ENCODE peak calls at places on chromosomes 16 and 17, in five cellular contexts. K is hepatocyte, N is mucosa of descending colon, T is ovary, G is transverse colon. Y is an unnamed sample. For H3K4me1, the result is how much of the 10 kb centered on the place peaks cover.

GRCh38 chr17:74408830-74409229 is 23.1 kb upstream of the GPRC5C start:
- DNase-seq in K (no peak), N (no peak), T (no peak), G (no peak), Y (peak)

GRCh38 chr17:17269926-17270773 is 10.9 kb downstream of the COPS3 start:
- DNase-seq in K (no peak), N (peak), T (no peak), G (no peak), Y (no peak)

GRCh38 chr17:29557085-29557697 is 9.6 kb downstream of the ABHD15 start:
- DNase-seq in K (peak), N (no peak), T (no peak), G (no peak), Y (no peak)

GRCh38 chr17:81381632-81382577 is 13.4 kb upstream of the BAHCC1 start:
- DNase-seq in K (no peak), N (no peak), T (peak), G (no peak), Y (no peak)

GRCh38 chr17:82126479-82127314 is 28.7 kb upstream of the FASN start:
- DNase-seq in K (no peak), N (peak), T (no peak), G (peak), Y (no peak)

GRCh38 chr16:78072275-78072674 is 27.2 kb upstream of the WWOX start:
- DNase-seq in K (peak), N (no peak), T (no peak), G (no peak), Y (no peak)

GRCh38 chr17:40097931-40098845 is 2.2 kb downstream of the NR1D1 start:
- DNase-seq in K (peak), N (peak), T (peak), G (peak), Y (peak)

GRCh38 chr17:81074875-81075274 is 39.9 kb downstream of the BAIAP2 start:
- DNase-seq in K (no peak), N (no peak), T (no peak), G (no peak), Y (no peak)

GRCh38 chr16:67445441-67445912 is 14.6 kb downstream of the HSD11B2 start:
- DNase-seq in K (no peak), N (peak), T (peak), G (peak), Y (no peak)

GRCh38 chr17:78335176-78335575 is 24.7 kb downstream of the SOCS3 start:
- DNase-seq in K (no peak), N (no peak), T (no peak), G (no peak), Y (no peak)

GRCh38 chr17:17815062-17815406 is 21.8 kb downstream of the SREBF1 start:
- DNase-seq in K (no peak), N (peak), T (no peak), G (no peak), Y (no peak)

GRCh38 chr16:10846213-10846998 is 27.8 kb upstream of the TVP23A start:
- DNase-seq in K (no peak), N (no peak), T (no peak), G (no peak), Y (no peak)

GRCh38 chr16:86611958-86612357 is 33.6 kb downstream of the FOXL1 start:
- DNase-seq in K (no peak), N (no peak), T (no peak), G (no peak), Y (no peak)

GRCh38 chr17:5819396-5819795 is 235.1 kb upstream of the NLRP1 start:
- DNase-seq in K (no peak), N (no peak), T (no peak), G (no peak), Y (no peak)

GRCh38 chr16:85947511-85948509 is 48.8 kb downstream of the IRF8 start:
- DNase-seq in K (no peak), N (no peak), T (no peak), G (peak), Y (no peak)

GRCh38 chr16:1771072-1771863 is at the start of gene NME3:
- DNase-seq in K (peak), N (peak), T (peak), G (peak), Y (peak)

GRCh38 chr16:27685802-27686201 is 135.9 kb downstream of the KATNIP start:
- DNase-seq in K (no peak), N (peak), T (peak), G (peak), Y (no peak)

GRCh38 chr17:4365628-4366311 is 705 bp downstream of the UBE2G1 start:
- DNase-seq in K (peak), N (peak), T (peak), G (peak), Y (peak)

GRCh38 chr16:1884155-1884760 is 12.3 kb upstream of the MEIOB start:
- DNase-seq in K (no peak), N (peak), T (no peak), G (peak), Y (no peak)

GRCh38 chr16:3023415-3023668 is 400 bp downstream of the HCFC1R1 start:
- DNase-seq in K (peak), N (peak), T (no peak), G (no peak), Y (no peak)
- H3K4me1 ChIP-seq in K (under half), N (half or more), T (under half), G (half or more), Y (half or more)

DNA sequence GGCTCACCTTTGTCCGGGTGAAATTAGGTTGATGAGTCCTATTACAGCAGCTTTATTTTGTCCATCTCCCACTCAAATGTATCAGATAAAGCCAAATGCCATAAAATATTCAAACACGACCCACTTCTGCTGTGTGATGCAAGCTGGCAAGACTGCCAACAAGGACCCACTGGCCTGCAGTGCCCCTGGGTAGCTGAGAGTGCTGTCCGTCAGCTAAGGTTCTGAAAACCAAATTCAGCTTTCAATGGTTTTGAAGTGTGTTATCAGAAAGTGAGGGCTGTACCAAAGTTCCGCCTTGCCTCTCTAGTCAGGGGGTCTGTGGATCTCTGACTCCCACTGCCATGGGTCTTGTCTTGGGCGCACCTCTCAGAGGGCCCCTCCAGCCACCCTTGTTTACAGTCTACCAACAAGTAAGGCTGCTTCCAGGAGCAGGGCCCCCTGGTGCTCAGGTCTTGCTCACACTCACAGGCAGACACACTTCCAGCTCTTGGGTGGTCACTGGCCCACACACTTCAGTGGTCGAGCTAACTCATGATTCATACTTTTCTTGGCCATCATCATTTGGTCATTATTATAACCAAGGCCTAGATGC is 10.5 kb upstream of the CCDC182 start:
- DNase-seq in K (no peak), N (no peak), T (no peak), G (no peak), Y (no peak)
- TF ChIP-seq CTCF in K (no peak), N (no peak), T (no peak), G (no peak), Y (no peak)

DNA sequence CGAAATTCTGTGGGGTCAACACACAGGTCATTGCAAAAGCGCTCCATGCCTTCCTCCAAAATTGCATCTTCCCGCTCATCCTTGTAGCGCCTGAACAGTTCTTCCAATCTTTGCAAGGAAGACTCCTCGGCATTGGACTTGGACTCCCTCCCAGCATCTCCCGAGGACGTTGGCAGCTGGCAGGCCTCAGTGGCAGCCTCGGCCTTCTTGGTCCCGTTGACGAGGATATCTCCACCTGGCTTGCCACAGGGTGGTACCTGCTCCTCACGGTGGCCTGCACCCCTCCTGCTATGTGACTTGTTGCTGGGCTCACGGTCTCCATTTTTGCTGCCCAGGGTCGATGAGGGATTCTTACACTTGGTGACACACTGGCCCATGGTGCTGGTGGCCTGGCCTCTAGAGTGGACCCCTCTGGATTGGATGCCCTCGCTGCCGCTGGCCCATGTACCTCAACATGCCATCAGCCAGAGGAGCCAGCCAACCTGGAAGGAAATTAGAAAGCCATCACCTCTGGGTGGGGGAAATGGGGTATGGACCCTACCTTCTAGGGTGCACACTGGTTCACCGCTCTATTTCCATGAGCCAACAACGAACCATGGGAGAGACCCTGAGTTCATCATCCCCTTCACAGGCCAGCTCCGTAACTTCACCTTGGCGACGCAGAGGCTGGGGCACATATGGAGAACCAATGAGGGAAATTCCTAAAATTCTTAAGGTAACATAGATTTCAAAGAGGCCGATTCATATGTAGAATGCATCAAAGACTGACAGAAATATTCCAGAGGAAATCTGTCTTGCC is 37.8 kb downstream of the DCUN1D3 start:
- DNase-seq in K (no peak), N (no peak), T (no peak), G (no peak), Y (no peak)
- H3K4me1 ChIP-seq in K (under half), N (under half), T (under half), G (under half), Y (under half)

DNA sequence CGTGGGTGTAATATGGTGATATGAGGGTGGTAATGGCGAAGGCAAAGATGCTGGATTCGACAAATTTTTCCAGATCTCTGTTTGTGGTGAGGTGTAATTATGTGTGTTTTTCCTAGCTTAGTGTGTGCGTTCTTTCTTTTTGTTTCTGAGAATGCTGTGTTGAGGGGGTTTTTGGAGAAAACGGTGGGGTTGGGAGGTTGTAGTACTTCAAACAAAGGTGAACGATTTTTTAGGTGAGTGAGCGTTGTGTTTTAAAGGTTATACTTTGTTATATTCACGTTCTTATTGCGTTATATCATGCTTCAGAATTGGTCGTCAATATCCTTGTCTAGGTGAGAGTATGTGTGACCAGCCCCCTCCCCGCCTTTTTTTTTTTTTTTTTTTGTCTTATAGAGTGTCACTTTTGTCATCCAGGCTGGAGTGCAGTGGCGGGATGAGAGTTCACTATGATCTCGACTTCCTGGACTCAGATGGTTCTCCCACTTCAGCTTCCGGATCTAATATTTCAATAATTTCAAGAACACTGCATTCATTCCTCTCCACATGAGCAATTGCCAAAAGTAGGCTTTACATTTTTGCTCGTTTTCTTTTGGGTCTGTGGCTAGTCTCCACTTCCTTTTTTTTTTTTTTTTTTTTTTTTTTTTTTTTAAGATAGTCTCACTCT is 82.2 kb upstream of the RNU2-1 start:
- DNase-seq in K (no peak), N (no peak), T (no peak), G (no peak), Y (no peak)
- TF ChIP-seq CTCF in K (no peak), N (no peak), T (no peak), G (no peak), Y (no peak)

DNA sequence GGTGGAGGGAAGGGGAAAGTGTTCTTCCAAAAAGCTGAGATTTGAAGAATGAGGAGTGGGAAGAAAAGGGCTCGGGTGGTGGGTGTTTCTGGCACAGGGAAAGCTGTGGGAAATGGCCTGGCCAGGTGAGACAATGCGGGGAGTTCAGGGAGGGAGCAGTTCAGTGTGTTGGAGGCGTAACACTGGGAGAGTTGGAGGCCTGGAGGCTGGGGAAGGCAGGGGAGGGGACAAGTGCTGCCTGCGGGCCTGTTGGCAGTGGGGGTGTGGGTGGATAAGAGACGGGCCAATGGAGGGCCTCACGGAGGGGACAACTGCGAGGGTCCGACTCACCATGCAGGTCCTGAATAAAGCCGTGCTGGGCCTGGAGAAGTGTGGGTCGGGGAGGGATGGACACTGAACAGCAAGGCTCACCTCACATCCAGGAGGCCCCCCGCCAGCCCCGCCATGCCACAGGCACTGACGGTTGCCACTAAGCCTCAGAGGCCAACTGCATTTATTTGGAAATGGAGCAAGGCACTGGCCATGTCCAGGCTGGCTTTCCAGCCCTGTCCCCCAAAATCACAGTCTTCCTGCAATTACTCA is 17.8 kb upstream of the KRT19 start:
- DNase-seq in K (no peak), N (no peak), T (no peak), G (no peak), Y (no peak)
- H3K4me1 ChIP-seq in K (under half), N (under half), T (under half), G (under half), Y (under half)

GRCh38 chr17:35433075-35433894 is 985 bp upstream of the SLFN12 start:
- DNase-seq in K (peak), N (peak), T (peak), G (peak), Y (peak)
- TF ChIP-seq CTCF in K (no peak), N (no peak), T (no peak), G (no peak), Y (no peak)

GRCh38 chr17:52124561-52124960 is 34.0 kb downstream of the CA10 start:
- DNase-seq in K (no peak), N (no peak), T (no peak), G (no peak), Y (no peak)
- H3K4me1 ChIP-seq in K (under half), N (under half), T (under half), G (under half), Y (under half)

Y was measured in lower lobe of right lung.